ENCODE peak calls at places on chromosomes 6 and 20, in five cellular contexts. L is keratinocyte; B is activated T-cell treated with anti-CD3 and anti-CD28 coated beads, Interleukin-2, amount 50 U/mL, for 72 hours; E is midbrain; K is G401. T is an unnamed sample.

GRCh38 chr20:4925842-4926530 is 75.3 kb downstream of the SLC23A2 start:
- DNase-seq in L (no peak), B (no peak), E (no peak), K (peak), T (no peak)

GRCh38 chr20:33789109-33789857 is 21.9 kb upstream of the CHMP4B start:
- DNase-seq in L (peak), B (no peak), E (no peak), K (no peak), T (no peak)

GRCh38 chr20:45791668-45792512 is at the start of the genes DNTTIP1 and WFDC3:
- DNase-seq in L (no peak), B (peak), E (peak), K (peak), T (peak)

GRCh38 chr20:19397676-19398075 is 185.2 kb downstream of the SLC24A3 start:
- DNase-seq in L (no peak), B (no peak), E (no peak), K (no peak), T (no peak)

GRCh38 chr6:157235600-157236039 is 87.7 kb downstream of the TMEM242 start:
- DNase-seq in L (no peak), B (peak), E (peak), K (peak), T (peak)

GRCh38 chr6:166764473-166765233 is 137.6 kb upstream of the RPS6KA2 start:
- DNase-seq in L (no peak), B (no peak), E (no peak), K (no peak), T (no peak)

GRCh38 chr6:41966961-41967311 is 25.3 kb upstream of the CCND3 start:
- DNase-seq in L (peak), B (no peak), E (no peak), K (no peak), T (no peak)

GRCh38 chr20:1283522-1284210 is 17.6 kb downstream of the SNPH start:
- DNase-seq in L (no peak), B (no peak), E (no peak), K (no peak), T (no peak)

GRCh38 chr6:113539202-113539601 is 317.9 kb upstream of the MARCKS start:
- DNase-seq in L (no peak), B (no peak), E (no peak), K (no peak), T (no peak)

GRCh38 chr6:75800133-75800532 is 51.1 kb downstream of the MYO6 start:
- DNase-seq in L (no peak), B (no peak), E (no peak), K (no peak), T (no peak)

GRCh38 chr6:4613381-4613780 is 162.8 kb upstream of the CDYL start:
- DNase-seq in L (no peak), B (no peak), E (no peak), K (no peak), T (no peak)

GRCh38 chr6:35725721-35726438 is 11.0 kb upstream of the ARMC12 start:
- DNase-seq in L (no peak), B (no peak), E (peak), K (no peak), T (no peak)

GRCh38 chr20:61494763-61495595 is 242.9 kb downstream of the CDH4 start:
- DNase-seq in L (no peak), B (no peak), E (no peak), K (no peak), T (no peak)

GRCh38 chr6:72580281-72580940 is 41.5 kb upstream of the KCNQ5 start:
- DNase-seq in L (peak), B (no peak), E (peak), K (peak), T (no peak)

GRCh38 chr6:5361371-5361770 is 100.1 kb downstream of the FARS2 start:
- DNase-seq in L (no peak), B (no peak), E (no peak), K (no peak), T (no peak)

GRCh38 chr6:80547827-80548226 is 441.4 kb downstream of the BCKDHB start:
- DNase-seq in L (peak), B (no peak), E (no peak), K (no peak), T (no peak)

GRCh38 chr6:31178143-31179041 is 7.9 kb upstream of the POU5F1 start:
- DNase-seq in L (no peak), B (no peak), E (no peak), K (no peak), T (no peak)

GRCh38 chr20:32484221-32485125 is 100.7 kb downstream of the NOL4L start:
- DNase-seq in L (no peak), B (peak), E (no peak), K (no peak), T (no peak)

GRCh38 chr20:34713194-34713943 is 9.2 kb downstream of the TP53INP2 start:
- DNase-seq in L (peak), B (peak), E (no peak), K (no peak), T (no peak)